ENCODE peak calls at places on chromosomes 11 and 22, in ten cellular contexts. Q is right atrium auricular region, W is PC-3, H is thyroid gland, M is pancreas, D is uterus, N is astrocyte of the cerebellum, O is coronary artery, U is NB4, S is HFF-Myc. K is an unnamed sample.

GRCh38 chr11:72301486-72301885 is 57.5 kb upstream of the PHOX2A start:
- DNase-seq in Q (no peak), W (no peak), H (no peak), M (no peak), D (no peak), N (no peak), O (no peak), U (no peak), S (no peak), K (no peak)

GRCh38 chr22:44026630-44027511 is 2.8 kb downstream of the PARVB start:
- DNase-seq in Q (peak), W (no peak), H (peak), M (no peak), D (peak), N (no peak), O (no peak), U (peak), S (no peak), K (peak)

GRCh38 chr11:110479445-110480101 is 49.8 kb downstream of the FDX1 start:
- DNase-seq in Q (no peak), W (no peak), H (no peak), M (no peak), D (no peak), N (peak), O (no peak), U (peak), S (no peak), K (peak)

GRCh38 chr11:131888230-131888826 is 517.9 kb downstream of the NTM start:
- DNase-seq in Q (no peak), W (peak), H (no peak), M (no peak), D (no peak), N (peak), O (no peak), U (no peak), S (peak), K (peak)

GRCh38 chr22:27835446-27835845 is 33.9 kb upstream of the MN1 start:
- DNase-seq in Q (no peak), W (no peak), H (no peak), M (no peak), D (no peak), N (peak), O (peak), U (no peak), S (no peak), K (peak)

GRCh38 chr11:60504219-60504618 is 11.0 kb upstream of the MS4A13 start:
- DNase-seq in Q (no peak), W (no peak), H (no peak), M (no peak), D (no peak), N (no peak), O (no peak), U (peak), S (no peak), K (no peak)

GRCh38 chr11:117441146-117441975 is 113.7 kb downstream of the CEP164 start:
- DNase-seq in Q (no peak), W (no peak), H (no peak), M (no peak), D (no peak), N (no peak), O (no peak), U (no peak), S (no peak), K (no peak)

GRCh38 chr11:100434821-100435641 is 252.1 kb upstream of the ARHGAP42 start:
- DNase-seq in Q (no peak), W (peak), H (no peak), M (no peak), D (no peak), N (no peak), O (no peak), U (no peak), S (no peak), K (peak)

GRCh38 chr11:116984186-116984585 is 114.0 kb downstream of the SIK3 start:
- DNase-seq in Q (no peak), W (peak), H (no peak), M (no peak), D (no peak), N (no peak), O (no peak), U (peak), S (no peak), K (peak)

GRCh38 chr11:81497202-81497804 is 1236.4 kb downstream of the FAM181B start:
- DNase-seq in Q (no peak), W (peak), H (peak), M (no peak), D (no peak), N (no peak), O (no peak), U (peak), S (peak), K (peak)

GRCh38 chr11:125494601-125494986 is 1.5 kb downstream of the FEZ1 start:
- DNase-seq in Q (no peak), W (no peak), H (no peak), M (no peak), D (no peak), N (no peak), O (no peak), U (no peak), S (no peak), K (peak)

GRCh38 chr11:8561461-8561860 is 32.6 kb downstream of the STK33 start:
- DNase-seq in Q (no peak), W (no peak), H (no peak), M (no peak), D (no peak), N (no peak), O (no peak), U (no peak), S (no peak), K (no peak)

GRCh38 chr11:643366-643765 is 6.3 kb downstream of the DRD4 start:
- DNase-seq in Q (no peak), W (no peak), H (no peak), M (no peak), D (no peak), N (no peak), O (no peak), U (no peak), S (no peak), K (no peak)

GRCh38 chr11:22633354-22633902 is 7.8 kb upstream of the FANCF start:
- DNase-seq in Q (no peak), W (no peak), H (no peak), M (no peak), D (no peak), N (no peak), O (no peak), U (no peak), S (no peak), K (no peak)
- TF ChIP-seq CTCF in Q (no peak), W (no peak), H (no peak), M (no peak), D (no peak), N (no peak), O (no peak), U (no peak), S (no peak), K (peak)

DNA sequence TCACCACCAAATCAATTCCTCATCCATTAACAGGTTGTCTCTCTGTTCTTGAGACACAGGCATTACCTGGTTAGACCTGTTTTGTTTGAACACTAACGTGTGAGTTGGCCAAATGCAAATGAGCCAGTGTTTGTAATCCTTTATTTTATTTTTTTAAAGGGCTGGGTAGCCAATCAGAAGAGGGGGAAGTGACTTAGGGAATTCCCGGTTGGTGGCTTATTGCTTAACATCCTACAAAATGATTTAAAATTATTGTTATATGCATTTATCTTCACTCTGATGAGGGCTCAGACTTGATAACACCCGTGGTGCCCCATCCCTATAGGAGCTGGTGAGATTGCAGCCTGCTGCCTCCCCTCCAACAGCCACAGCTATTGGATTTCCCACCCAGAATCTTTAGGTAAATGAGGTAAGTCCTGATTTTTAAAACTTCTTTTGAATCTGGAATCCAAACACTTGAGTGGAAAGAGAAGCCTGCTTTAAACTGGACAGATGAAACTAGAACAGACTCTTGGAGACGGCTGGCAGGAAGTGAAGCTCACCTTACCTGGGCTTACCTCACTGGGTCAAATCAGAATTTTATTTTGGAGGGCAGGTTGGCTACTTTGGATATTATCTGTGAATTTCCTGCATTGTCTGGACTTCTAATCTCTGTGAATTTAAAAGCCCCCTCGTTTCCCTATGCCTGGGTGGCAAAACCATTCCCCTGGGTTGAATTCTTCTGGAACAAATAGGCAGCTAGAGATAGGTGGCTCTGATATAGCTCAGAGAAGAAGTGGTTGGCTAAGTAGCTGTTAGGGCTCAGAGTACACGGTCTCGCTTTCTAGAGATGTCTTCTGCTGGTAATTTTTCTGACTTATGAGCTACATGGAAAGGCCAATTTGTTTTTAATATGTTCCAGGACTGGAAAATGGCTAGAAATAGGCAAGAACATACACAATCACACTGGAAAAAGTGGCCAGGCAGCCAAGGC is at the start of gene EHF:
- DNase-seq in Q (no peak), W (peak), H (no peak), M (no peak), D (no peak), N (no peak), O (no peak), U (no peak), S (no peak), K (no peak)
- H3K4me3 ChIP-seq in Q (no peak), W (peak), H (no peak), M (peak), D (no peak), N (no peak), O (no peak), U (no peak), S (no peak), K (no peak)

GRCh38 chr11:113849713-113850112 is 25.7 kb downstream of the USP28 start:
- DNase-seq in Q (no peak), W (no peak), H (no peak), M (no peak), D (no peak), N (no peak), O (no peak), U (no peak), S (no peak), K (no peak)

GRCh38 chr11:113847111-113847510 is 28.3 kb downstream of the USP28 start:
- DNase-seq in Q (no peak), W (no peak), H (no peak), M (no peak), D (no peak), N (no peak), O (no peak), U (no peak), S (no peak), K (no peak)

GRCh38 chr11:113847580-113847979 is 27.8 kb downstream of the USP28 start:
- DNase-seq in Q (no peak), W (no peak), H (no peak), M (no peak), D (no peak), N (no peak), O (no peak), U (no peak), S (no peak), K (no peak)

GRCh38 chr11:113855803-113856202 is 19.6 kb downstream of the USP28 start:
- DNase-seq in Q (no peak), W (no peak), H (no peak), M (no peak), D (no peak), N (no peak), O (no peak), U (no peak), S (no peak), K (no peak)

GRCh38 chr11:113850188-113850587 is 25.2 kb downstream of the USP28 start:
- DNase-seq in Q (no peak), W (no peak), H (no peak), M (no peak), D (no peak), N (no peak), O (no peak), U (no peak), S (no peak), K (no peak)
- TF ChIP-seq CTCF in Q (no peak), W (no peak), H (no peak), M (no peak), D (no peak), N (no peak), O (no peak), U (no peak), S (no peak), K (no peak)

GRCh38 chr11:96096360-96096759 is 172.5 kb upstream of the MTMR2 start:
- DNase-seq in Q (no peak), W (no peak), H (peak), M (no peak), D (no peak), N (no peak), O (no peak), U (no peak), S (no peak), K (no peak)

GRCh38 chr11:96097844-96098421 is 174.0 kb upstream of the MTMR2 start:
- DNase-seq in Q (no peak), W (peak), H (no peak), M (no peak), D (no peak), N (no peak), O (no peak), U (no peak), S (no peak), K (no peak)

GRCh38 chr11:96101146-96101545 is 177.2 kb upstream of the MTMR2 start:
- DNase-seq in Q (no peak), W (no peak), H (no peak), M (no peak), D (no peak), N (no peak), O (no peak), U (no peak), S (no peak), K (no peak)

GRCh38 chr11:96095884-96096301 is 172.0 kb upstream of the MTMR2 start:
- DNase-seq in Q (no peak), W (peak), H (peak), M (no peak), D (no peak), N (no peak), O (no peak), U (no peak), S (no peak), K (no peak)

GRCh38 chr11:96098511-96099241 is 174.8 kb upstream of the MTMR2 start:
- DNase-seq in Q (no peak), W (peak), H (peak), M (no peak), D (no peak), N (no peak), O (no peak), U (no peak), S (no peak), K (peak)
- H3K4me3 ChIP-seq in Q (no peak), W (peak), H (no peak), M (no peak), D (no peak), N (no peak), O (peak), U (no peak), S (no peak), K (no peak)

K was measured in choroid plexus epithelial cell.